ENCODE peak calls at places on chromosomes 5 and 9, in eight cellular contexts. One of them, this sample, is unnamed.

GRCh38 chr9:1273859-1274258 is 223.7 kb downstream of the DMRT2 start:
- DNase-seq in K562: no peak
- DNase-seq in suprapubic skin: no peak
- DNase-seq in GM23338: peak; percentile 13
- DNase-seq in HL-60: no peak
- DNase-seq in HepG2: no peak
- DNase-seq in breast epithelium: no peak
- DNase-seq in stomach: no peak
- DNase-seq in this sample: no peak

GRCh38 chr5:119328753-119329602 is 26.8 kb upstream of the TNFAIP8 start:
- DNase-seq in HepG2: no peak
- DNase-seq in stomach: no peak
- DNase-seq in K562: peak; percentile 59
- DNase-seq in GM23338: no peak
- DNase-seq in suprapubic skin: no peak
- DNase-seq in HL-60: no peak
- DNase-seq in breast epithelium: no peak
- DNase-seq in this sample: no peak

GRCh38 chr5:96337048-96337781 is 95.8 kb downstream of the PCSK1 start:
- DNase-seq in HepG2: no peak
- DNase-seq in breast epithelium: no peak
- DNase-seq in HL-60: no peak
- DNase-seq in GM23338: peak; percentile 31
- DNase-seq in suprapubic skin: no peak
- DNase-seq in stomach: no peak
- DNase-seq in K562: no peak
- DNase-seq in this sample: no peak

GRCh38 chr5:174831985-174832384 is 107.6 kb downstream of the MSX2 start:
- DNase-seq in HepG2: no peak
- DNase-seq in breast epithelium: no peak
- DNase-seq in stomach: no peak
- DNase-seq in suprapubic skin: no peak
- DNase-seq in HL-60: no peak
- DNase-seq in GM23338: no peak
- DNase-seq in K562: no peak
- DNase-seq in this sample: no peak

GRCh38 chr5:146091881-146092280 is 13.5 kb downstream of the PLAC8L1 start:
- DNase-seq in breast epithelium: no peak
- DNase-seq in GM23338: no peak
- DNase-seq in HepG2: no peak
- DNase-seq in suprapubic skin: no peak
- DNase-seq in HL-60: no peak
- DNase-seq in K562: no peak
- DNase-seq in stomach: no peak
- DNase-seq in this sample: no peak

GRCh38 chr9:100049551-100049950 is 49.2 kb downstream of the ERP44 start:
- DNase-seq in suprapubic skin: no peak
- DNase-seq in GM23338: no peak
- DNase-seq in HL-60: no peak
- DNase-seq in HepG2: no peak
- DNase-seq in breast epithelium: no peak
- DNase-seq in stomach: no peak
- DNase-seq in K562: no peak
- DNase-seq in this sample: no peak

GRCh38 chr5:144203750-144204596 is 33.3 kb downstream of the KCTD16 start:
- DNase-seq in GM23338: peak; percentile 86
- DNase-seq in HL-60: no peak
- DNase-seq in K562: peak; percentile 67
- DNase-seq in breast epithelium: no peak
- DNase-seq in HepG2: peak; percentile 42
- DNase-seq in suprapubic skin: no peak
- DNase-seq in stomach: peak; percentile 42
- DNase-seq in this sample: no peak

GRCh38 chr9:135139366-135139965 is 52.0 kb downstream of the OLFM1 start:
- DNase-seq in suprapubic skin: no peak
- DNase-seq in K562: no peak
- DNase-seq in breast epithelium: no peak
- DNase-seq in GM23338: peak; percentile 54
- DNase-seq in HepG2: no peak
- DNase-seq in HL-60: no peak
- DNase-seq in stomach: no peak
- DNase-seq in this sample: no peak

GRCh38 chr5:137036630-137037029 is 462.5 kb downstream of the SPOCK1 start:
- DNase-seq in HL-60: no peak
- DNase-seq in GM23338: peak; percentile 72
- DNase-seq in K562: no peak
- DNase-seq in HepG2: no peak
- DNase-seq in suprapubic skin: no peak
- DNase-seq in stomach: no peak
- DNase-seq in breast epithelium: no peak
- DNase-seq in this sample: no peak

GRCh38 chr9:19456996-19457693 is 48.3 kb downstream of the ACER2 start:
- DNase-seq in K562: peak; percentile 77
- DNase-seq in HepG2: peak; percentile 66
- DNase-seq in suprapubic skin: peak; percentile 75
- DNase-seq in GM23338: peak; percentile 89
- DNase-seq in HL-60: peak; percentile 5
- DNase-seq in stomach: peak; percentile 68
- DNase-seq in breast epithelium: no peak
- DNase-seq in this sample: peak; percentile 93

GRCh38 chr5:126138475-126139005 is 284.7 kb upstream of the GRAMD2B start:
- DNase-seq in stomach: no peak
- DNase-seq in suprapubic skin: no peak
- DNase-seq in breast epithelium: no peak
- DNase-seq in HepG2: no peak
- DNase-seq in HL-60: no peak
- DNase-seq in K562: no peak
- DNase-seq in GM23338: peak; percentile 21
- DNase-seq in this sample: no peak

GRCh38 chr9:124590886-124591641 is 83.9 kb upstream of the NR5A1 start:
- DNase-seq in suprapubic skin: no peak
- DNase-seq in HL-60: no peak
- DNase-seq in breast epithelium: no peak
- DNase-seq in GM23338: no peak
- DNase-seq in stomach: no peak
- DNase-seq in HepG2: no peak
- DNase-seq in K562: no peak
- DNase-seq in this sample: no peak

GRCh38 chr5:66923457-66923856 is 273.1 kb downstream of the CD180 start:
- DNase-seq in stomach: no peak
- DNase-seq in GM23338: no peak
- DNase-seq in K562: no peak
- DNase-seq in suprapubic skin: no peak
- DNase-seq in breast epithelium: no peak
- DNase-seq in HL-60: no peak
- DNase-seq in HepG2: no peak
- DNase-seq in this sample: no peak

GRCh38 chr9:124791106-124791505 is 14.2 kb downstream of the OLFML2A start:
- DNase-seq in HL-60: no peak
- DNase-seq in stomach: no peak
- DNase-seq in breast epithelium: no peak
- DNase-seq in GM23338: no peak
- DNase-seq in suprapubic skin: peak; percentile 22
- DNase-seq in K562: no peak
- DNase-seq in HepG2: no peak
- DNase-seq in this sample: no peak

GRCh38 chr9:5719546-5719945 is 90.6 kb downstream of the RIC1 start:
- DNase-seq in stomach: no peak
- DNase-seq in K562: no peak
- DNase-seq in GM23338: no peak
- DNase-seq in HL-60: no peak
- DNase-seq in HepG2: no peak
- DNase-seq in suprapubic skin: no peak
- DNase-seq in breast epithelium: no peak
- DNase-seq in this sample: no peak

DNA sequence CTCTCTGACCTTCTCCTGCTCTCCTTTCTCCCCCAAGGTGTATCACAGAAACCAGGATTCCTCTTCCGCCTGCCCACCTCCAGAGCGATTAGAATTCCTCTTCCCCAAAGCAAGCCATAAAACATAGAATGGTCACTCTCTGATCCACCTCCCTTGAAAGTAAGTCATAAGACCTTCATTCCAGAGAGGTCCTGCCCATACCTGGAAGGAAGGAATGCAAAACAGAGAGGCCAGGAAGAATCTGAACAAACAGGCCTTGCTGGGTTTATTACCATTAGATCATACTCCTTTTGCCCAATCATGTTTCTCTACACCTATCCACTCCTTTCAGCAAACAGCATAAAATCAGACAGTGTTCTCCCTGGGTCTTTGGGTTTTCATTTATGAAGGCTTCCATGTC is 21.0 kb downstream of the CDKL3 start:
- DNase-seq in suprapubic skin: no peak
- DNase-seq in breast epithelium: no peak
- DNase-seq in GM23338: peak; percentile 38
- DNase-seq in stomach: no peak
- DNase-seq in HL-60: no peak
- DNase-seq in K562: no peak
- DNase-seq in HepG2: no peak
- DNase-seq in this sample: no peak
- TF ChIP-seq POLR2AphosphoS5 in suprapubic skin: no peak
- TF ChIP-seq POLR2AphosphoS5 in breast epithelium: no peak
- TF ChIP-seq POLR2AphosphoS5 in GM23338: no peak
- TF ChIP-seq POLR2AphosphoS5 in stomach: no peak
- TF ChIP-seq POLR2AphosphoS5 in HL-60: no peak
- TF ChIP-seq POLR2AphosphoS5 in K562: no peak
- TF ChIP-seq POLR2AphosphoS5 in HepG2: no peak
- TF ChIP-seq POLR2AphosphoS5 in this sample: no peak

DNA sequence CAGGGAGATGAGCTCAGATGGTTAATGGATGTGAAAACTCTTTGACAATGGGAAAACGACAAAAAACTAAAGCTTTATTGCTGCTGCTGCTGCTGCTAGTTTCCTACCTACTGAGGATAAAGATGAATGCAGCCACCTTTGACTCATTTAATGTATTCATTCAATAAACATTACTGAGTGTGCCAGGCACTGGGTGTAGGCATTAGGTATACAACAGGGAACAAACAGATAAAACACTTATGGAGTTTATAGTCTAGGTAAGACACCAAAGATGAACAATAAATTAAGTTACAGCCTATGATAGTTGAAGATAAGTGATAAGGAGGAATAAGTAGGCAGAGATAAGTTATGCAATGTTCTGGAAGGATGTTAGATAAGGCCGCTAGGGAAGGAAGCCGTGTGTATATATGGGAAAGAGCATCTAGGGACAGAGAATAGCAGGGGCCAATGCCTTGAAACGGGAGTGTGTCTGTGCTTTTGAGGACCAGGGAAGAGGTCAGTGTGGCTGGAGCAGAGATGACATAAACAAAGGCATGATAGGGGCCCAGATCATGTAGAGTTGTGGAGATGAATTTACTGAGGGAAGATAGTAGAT is 477.6 kb downstream of the NTRK2 start:
- DNase-seq in HepG2: no peak
- DNase-seq in breast epithelium: no peak
- DNase-seq in HL-60: no peak
- DNase-seq in stomach: no peak
- DNase-seq in GM23338: no peak
- DNase-seq in suprapubic skin: no peak
- DNase-seq in K562: no peak
- DNase-seq in this sample: peak; percentile 79
- TF ChIP-seq POLR2AphosphoS5 in HepG2: no peak
- TF ChIP-seq POLR2AphosphoS5 in breast epithelium: no peak
- TF ChIP-seq POLR2AphosphoS5 in HL-60: no peak
- TF ChIP-seq POLR2AphosphoS5 in stomach: no peak
- TF ChIP-seq POLR2AphosphoS5 in GM23338: no peak
- TF ChIP-seq POLR2AphosphoS5 in suprapubic skin: no peak
- TF ChIP-seq POLR2AphosphoS5 in K562: no peak
- TF ChIP-seq POLR2AphosphoS5 in this sample: no peak

GRCh38 chr9:115098226-115098965 is 19.6 kb downstream of the TNC start:
- DNase-seq in HL-60: no peak
- DNase-seq in K562: no peak
- DNase-seq in HepG2: no peak
- DNase-seq in breast epithelium: no peak
- DNase-seq in GM23338: peak; percentile 33
- DNase-seq in suprapubic skin: no peak
- DNase-seq in stomach: no peak
- DNase-seq in this sample: no peak
- TF ChIP-seq POLR2AphosphoS5 in HL-60: no peak
- TF ChIP-seq POLR2AphosphoS5 in K562: no peak
- TF ChIP-seq POLR2AphosphoS5 in HepG2: no peak
- TF ChIP-seq POLR2AphosphoS5 in breast epithelium: no peak
- TF ChIP-seq POLR2AphosphoS5 in GM23338: no peak
- TF ChIP-seq POLR2AphosphoS5 in suprapubic skin: no peak
- TF ChIP-seq POLR2AphosphoS5 in stomach: no peak
- TF ChIP-seq POLR2AphosphoS5 in this sample: no peak

GRCh38 chr9:112332977-112333638 is at the start of gene PTBP3:
- DNase-seq in GM23338: peak; percentile 76
- DNase-seq in K562: peak; percentile 92
- DNase-seq in HL-60: peak; percentile 68
- DNase-seq in suprapubic skin: peak; percentile 91
- DNase-seq in stomach: peak; percentile 89
- DNase-seq in breast epithelium: peak; percentile 81
- DNase-seq in HepG2: peak; percentile 69
- DNase-seq in this sample: peak; percentile 93
- TF ChIP-seq POLR2AphosphoS5 in GM23338: peak; percentile 71
- TF ChIP-seq POLR2AphosphoS5 in K562: peak; percentile 73
- TF ChIP-seq POLR2AphosphoS5 in HL-60: peak; percentile 15
- TF ChIP-seq POLR2AphosphoS5 in suprapubic skin: no peak
- TF ChIP-seq POLR2AphosphoS5 in stomach: peak; percentile 29
- TF ChIP-seq POLR2AphosphoS5 in breast epithelium: peak; percentile 75
- TF ChIP-seq POLR2AphosphoS5 in HepG2: peak; percentile 63
- TF ChIP-seq POLR2AphosphoS5 in this sample: peak; percentile 90

GRCh38 chr9:88528356-88528755 is 6.6 kb upstream of the NXNL2 start:
- DNase-seq in HL-60: no peak
- DNase-seq in stomach: no peak
- DNase-seq in GM23338: no peak
- DNase-seq in breast epithelium: no peak
- DNase-seq in K562: no peak
- DNase-seq in HepG2: no peak
- DNase-seq in suprapubic skin: no peak
- DNase-seq in this sample: no peak
- TF ChIP-seq POLR2AphosphoS5 in HL-60: no peak
- TF ChIP-seq POLR2AphosphoS5 in stomach: no peak
- TF ChIP-seq POLR2AphosphoS5 in GM23338: no peak
- TF ChIP-seq POLR2AphosphoS5 in breast epithelium: no peak
- TF ChIP-seq POLR2AphosphoS5 in K562: no peak
- TF ChIP-seq POLR2AphosphoS5 in HepG2: no peak
- TF ChIP-seq POLR2AphosphoS5 in suprapubic skin: no peak
- TF ChIP-seq POLR2AphosphoS5 in this sample: no peak

GRCh38 chr9:35691325-35691631 is 1.6 kb upstream of the TPM2 start:
- DNase-seq in HepG2: no peak
- DNase-seq in breast epithelium: no peak
- DNase-seq in K562: no peak
- DNase-seq in HL-60: peak; percentile 16
- DNase-seq in GM23338: peak; percentile 60
- DNase-seq in stomach: no peak
- DNase-seq in suprapubic skin: no peak
- DNase-seq in this sample: no peak
- TF ChIP-seq POLR2AphosphoS5 in HepG2: no peak
- TF ChIP-seq POLR2AphosphoS5 in breast epithelium: no peak
- TF ChIP-seq POLR2AphosphoS5 in K562: no peak
- TF ChIP-seq POLR2AphosphoS5 in HL-60: no peak
- TF ChIP-seq POLR2AphosphoS5 in GM23338: no peak
- TF ChIP-seq POLR2AphosphoS5 in stomach: no peak
- TF ChIP-seq POLR2AphosphoS5 in suprapubic skin: no peak
- TF ChIP-seq POLR2AphosphoS5 in this sample: no peak